ENCODE peak calls at places on chromosomes 6 and 20, in four cellular contexts. P, X, S and O are unnamed samples.

GRCh38 chr6:108163267-108163643 is 2.6 kb upstream of the NR2E1 start:
- DNase-seq in P (no peak), X (no peak), S (no peak), O (peak)

GRCh38 chr6:150516199-150516598 is 83.5 kb upstream of the PLEKHG1 start:
- DNase-seq in P (no peak), X (no peak), S (no peak), O (no peak)

GRCh38 chr6:134503542-134504281 is 185.8 kb upstream of the SGK1 start:
- DNase-seq in P (no peak), X (no peak), S (no peak), O (peak)

GRCh38 chr6:37253608-37254007 is 4.0 kb upstream of the TBC1D22B start:
- DNase-seq in P (no peak), X (no peak), S (no peak), O (no peak)

GRCh38 chr6:147910254-147910653 is 401.8 kb downstream of the SAMD5 start:
- DNase-seq in P (no peak), X (no peak), S (no peak), O (no peak)

GRCh38 chr6:35327349-35328027 is 14.9 kb upstream of the PPARD start:
- DNase-seq in P (peak), X (peak), S (peak), O (peak)

GRCh38 chr6:43629104-43629504 is at the start of gene GTPBP2:
- DNase-seq in P (peak), X (peak), S (peak), O (peak)

GRCh38 chr6:121856296-121856695 is 420.9 kb downstream of the GJA1 start:
- DNase-seq in P (no peak), X (peak), S (no peak), O (no peak)

GRCh38 chr6:12479885-12480284 is 189.7 kb downstream of the EDN1 start:
- DNase-seq in P (no peak), X (peak), S (no peak), O (no peak)

GRCh38 chr6:82144852-82145332 is 102.7 kb downstream of the IBTK start:
- DNase-seq in P (peak), X (peak), S (peak), O (peak)

GRCh38 chr20:21251278-21251677 is 51.9 kb upstream of the XRN2 start:
- DNase-seq in P (no peak), X (peak), S (peak), O (peak)

GRCh38 chr6:148709577-148709976 is 37.3 kb upstream of the UST start:
- DNase-seq in P (no peak), X (no peak), S (peak), O (no peak)

GRCh38 chr6:95209007-95209406 is 368.3 kb upstream of the MANEA start:
- DNase-seq in P (no peak), X (no peak), S (no peak), O (no peak)

GRCh38 chr20:34579191-34579661 is 20.7 kb downstream of the MAP1LC3A start:
- DNase-seq in P (peak), X (peak), S (peak), O (peak)

GRCh38 chr6:129818251-129818650 is 42.9 kb downstream of the TMEM244 start:
- DNase-seq in P (no peak), X (no peak), S (peak), O (no peak)